ENCODE peak calls at places on chromosomes 13 and 19, in eight cellular contexts. E is effector CD4-positive, alpha-beta T cell; Z is adrenal gland; A is HFFc6; Q is HT1080; M is stimulated activated CD8-positive, alpha-beta memory T cell treated with anti-CD3 and anti-CD28 coated beads, Interleukin-15, amount 100 ng/mL, for 48 hours; K is activated CD4-positive, alpha-beta T cell treated with anti-CD3 and anti-CD28 coated beads, Interleukin-2, amount 10 ng/mL, durations not matched to agents 7 days and 5 days; F is fibroblast of lung. T is an unnamed sample.

GRCh38 chr13:96053003-96053703 is at the start of gene UGGT2:
- DNase-seq in E (no peak), Z (peak), A (peak), Q (peak), M (peak), K (no peak), F (peak), T (peak)

GRCh38 chr13:55199132-55199531 is 1941.6 kb upstream of the PRR20A start:
- DNase-seq in E (no peak), Z (no peak), A (no peak), Q (peak), M (no peak), K (no peak), F (no peak), T (no peak)

GRCh38 chr19:33241530-33242101 is 16.0 kb upstream of the SLC7A10 start:
- DNase-seq in E (no peak), Z (no peak), A (no peak), Q (no peak), M (no peak), K (no peak), F (peak), T (peak)

GRCh38 chr13:102033316-102033715 is 368.5 kb downstream of the FGF14 start:
- DNase-seq in E (no peak), Z (no peak), A (no peak), Q (no peak), M (no peak), K (no peak), F (no peak), T (no peak)

GRCh38 chr19:38850976-38851621 is 1.3 kb upstream of the HNRNPL start:
- DNase-seq in E (peak), Z (no peak), A (no peak), Q (no peak), M (no peak), K (peak), F (no peak), T (peak)

GRCh38 chr13:110304256-110304655 is 2.7 kb downstream of the COL4A1 start:
- DNase-seq in E (no peak), Z (no peak), A (peak), Q (peak), M (no peak), K (no peak), F (peak), T (peak)

GRCh38 chr19:18401580-18402112 is 4.2 kb upstream of the LRRC25 start:
- DNase-seq in E (no peak), Z (peak), A (peak), Q (peak), M (no peak), K (no peak), F (peak), T (peak)

GRCh38 chr19:1151917-1152601 is 22.0 kb downstream of the SBNO2 start:
- DNase-seq in E (no peak), Z (peak), A (no peak), Q (no peak), M (no peak), K (no peak), F (no peak), T (peak)

GRCh38 chr19:45629704-45630103 is 9.5 kb downstream of the EML2 start:
- DNase-seq in E (no peak), Z (no peak), A (no peak), Q (no peak), M (no peak), K (no peak), F (no peak), T (no peak)

GRCh38 chr19:35059006-35059798 is 17.7 kb downstream of the HPN start:
- DNase-seq in E (no peak), Z (no peak), A (no peak), Q (no peak), M (no peak), K (no peak), F (no peak), T (no peak)

GRCh38 chr19:15621801-15622200 is 6.8 kb downstream of the CYP4F8 start:
- DNase-seq in E (no peak), Z (no peak), A (no peak), Q (no peak), M (no peak), K (no peak), F (no peak), T (no peak)

GRCh38 chr19:41324921-41325639 is 15.1 kb downstream of the CCDC97 start:
- DNase-seq in E (no peak), Z (peak), A (peak), Q (peak), M (no peak), K (no peak), F (peak), T (peak)

GRCh38 chr19:524062-524674 is 7.4 kb upstream of the CDC34 start:
- DNase-seq in E (no peak), Z (no peak), A (peak), Q (no peak), M (no peak), K (no peak), F (no peak), T (no peak)

GRCh38 chr13:54945978-54946377 is 1917.4 kb downstream of the OLFM4 start:
- DNase-seq in E (no peak), Z (no peak), A (no peak), Q (no peak), M (no peak), K (no peak), F (no peak), T (no peak)

GRCh38 chr19:55640577-55641375 is at the start of gene ZNF580:
- DNase-seq in E (no peak), Z (peak), A (peak), Q (peak), M (peak), K (peak), F (peak), T (peak)

GRCh38 chr19:29040951-29041350 is 172.0 kb downstream of the UQCRFS1 start:
- DNase-seq in E (no peak), Z (no peak), A (no peak), Q (no peak), M (no peak), K (no peak), F (no peak), T (no peak)

GRCh38 chr19:49869009-49869483 is 1.7 kb upstream of the PNKP start:
- DNase-seq in E (no peak), Z (no peak), A (no peak), Q (no peak), M (no peak), K (no peak), F (no peak), T (no peak)

GRCh38 chr19:9862897-9863296 is 27.8 kb downstream of the PIN1 start:
- DNase-seq in E (no peak), Z (no peak), A (no peak), Q (no peak), M (no peak), K (peak), F (no peak), T (no peak)

GRCh38 chr19:7605490-7606222 is 10.0 kb downstream of the CAMSAP3 start:
- DNase-seq in E (no peak), Z (no peak), A (no peak), Q (peak), M (peak), K (peak), F (no peak), T (no peak)

GRCh38 chr13:99303863-99304521 is 3.2 kb downstream of the GPR183 start:
- DNase-seq in E (peak), Z (peak), A (no peak), Q (peak), M (peak), K (peak), F (peak), T (no peak)

GRCh38 chr13:61695147-61695546 is 279.5 kb upstream of the PCDH20 start:
- DNase-seq in E (no peak), Z (no peak), A (no peak), Q (peak), M (no peak), K (no peak), F (peak), T (no peak)

GRCh38 chr13:46170268-46170667 is 11.7 kb downstream of the LCP1 start:
- DNase-seq in E (no peak), Z (no peak), A (no peak), Q (no peak), M (no peak), K (no peak), F (no peak), T (no peak)

GRCh38 chr13:33547035-33547434 is 261.5 kb upstream of the STARD13 start:
- DNase-seq in E (no peak), Z (no peak), A (no peak), Q (no peak), M (no peak), K (no peak), F (no peak), T (no peak)

GRCh38 chr13:103859952-103860351 is 793.7 kb upstream of the SLC10A2 start:
- DNase-seq in E (no peak), Z (no peak), A (no peak), Q (no peak), M (no peak), K (no peak), F (no peak), T (no peak)

GRCh38 chr19:3098141-3098514 is 4.0 kb downstream of the GNA11 start:
- DNase-seq in E (no peak), Z (no peak), A (no peak), Q (no peak), M (no peak), K (no peak), F (no peak), T (peak)

GRCh38 chr19:30696514-30696913 is 324.3 kb downstream of the ZNF536 start:
- DNase-seq in E (no peak), Z (peak), A (no peak), Q (peak), M (no peak), K (peak), F (no peak), T (peak)

GRCh38 chr19:51250786-51251452 is at the start of gene SIGLECL1:
- DNase-seq in E (no peak), Z (no peak), A (no peak), Q (no peak), M (no peak), K (no peak), F (no peak), T (no peak)

GRCh38 chr19:44770550-44771257 is 7.0 kb upstream of the CBLC start:
- DNase-seq in E (peak), Z (peak), A (peak), Q (peak), M (peak), K (peak), F (peak), T (peak)

GRCh38 chr19:48341006-48341405 is 15.7 kb downstream of the EMP3 start:
- DNase-seq in E (no peak), Z (peak), A (no peak), Q (peak), M (no peak), K (no peak), F (peak), T (no peak)

GRCh38 chr19:1213391-1214286 is 8.1 kb downstream of the STK11 start:
- DNase-seq in E (peak), Z (peak), A (peak), Q (peak), M (no peak), K (peak), F (peak), T (peak)

GRCh38 chr13:60327551-60327950 is 69.5 kb upstream of the TDRD3 start:
- DNase-seq in E (no peak), Z (no peak), A (no peak), Q (no peak), M (no peak), K (no peak), F (no peak), T (no peak)

GRCh38 chr13:79692846-79693245 is 211.9 kb downstream of the NDFIP2 start:
- DNase-seq in E (no peak), Z (no peak), A (no peak), Q (no peak), M (no peak), K (no peak), F (peak), T (no peak)

GRCh38 chr19:17580470-17581000 is 25.1 kb downstream of the COLGALT1 start:
- DNase-seq in E (no peak), Z (no peak), A (no peak), Q (no peak), M (no peak), K (no peak), F (no peak), T (no peak)

GRCh38 chr19:824885-825284 is 2.8 kb upstream of the AZU1 start:
- DNase-seq in E (no peak), Z (no peak), A (no peak), Q (no peak), M (no peak), K (no peak), F (no peak), T (no peak)

GRCh38 chr13:43874512-43875092 is 4.9 kb downstream of the CCDC122 start:
- DNase-seq in E (no peak), Z (no peak), A (peak), Q (peak), M (no peak), K (no peak), F (peak), T (no peak)

GRCh38 chr19:16394681-16395375 is 70.2 kb downstream of the KLF2 start:
- DNase-seq in E (no peak), Z (no peak), A (no peak), Q (no peak), M (no peak), K (no peak), F (peak), T (no peak)

GRCh38 chr13:98252931-98253470 is 75.9 kb upstream of the RNF113B start:
- DNase-seq in E (no peak), Z (peak), A (peak), Q (peak), M (no peak), K (no peak), F (peak), T (no peak)

GRCh38 chr13:40330950-40331349 is 335.5 kb downstream of the FOXO1 start:
- DNase-seq in E (no peak), Z (no peak), A (no peak), Q (no peak), M (no peak), K (no peak), F (no peak), T (no peak)

GRCh38 chr13:31755803-31756212 is 16.5 kb downstream of the RXFP2 start:
- DNase-seq in E (no peak), Z (no peak), A (peak), Q (peak), M (no peak), K (no peak), F (peak), T (no peak)

GRCh38 chr13:112067121-112067741 is at the start of gene SOX1:
- DNase-seq in E (no peak), Z (no peak), A (no peak), Q (no peak), M (no peak), K (no peak), F (peak), T (no peak)